ENCODE peak calls at places on chromosomes 5 and 9, in seven cellular contexts. One of them, this sample, is unnamed.

GRCh38 chr9:109968702-109969450 is 188.9 kb downstream of the PALM2AKAP2 start:
- DNase-seq in fibroblast of mammary gland: peak
- DNase-seq in SK-N-SH: no peak
- DNase-seq in Caco-2: peak
- DNase-seq in fibroblast of the aortic adventitia: peak
- DNase-seq in left ventricle myocardium inferior: no peak
- DNase-seq in choroid plexus epithelial cell: peak
- DNase-seq in this sample: no peak

GRCh38 chr9:124210697-124211096 is 47.1 kb upstream of the NEK6 start:
- DNase-seq in fibroblast of mammary gland: peak
- DNase-seq in choroid plexus epithelial cell: no peak
- DNase-seq in Caco-2: no peak
- DNase-seq in fibroblast of the aortic adventitia: no peak
- DNase-seq in SK-N-SH: no peak
- DNase-seq in left ventricle myocardium inferior: no peak
- DNase-seq in this sample: no peak

GRCh38 chr9:125750656-125751035 is 3.5 kb downstream of the PBX3 start:
- DNase-seq in SK-N-SH: peak
- DNase-seq in left ventricle myocardium inferior: no peak
- DNase-seq in Caco-2: no peak
- DNase-seq in fibroblast of the aortic adventitia: peak
- DNase-seq in fibroblast of mammary gland: no peak
- DNase-seq in choroid plexus epithelial cell: no peak
- DNase-seq in this sample: no peak

GRCh38 chr5:137264573-137264972 is 234.6 kb downstream of the SPOCK1 start:
- DNase-seq in choroid plexus epithelial cell: no peak
- DNase-seq in fibroblast of the aortic adventitia: peak
- DNase-seq in SK-N-SH: no peak
- DNase-seq in Caco-2: no peak
- DNase-seq in fibroblast of mammary gland: peak
- DNase-seq in left ventricle myocardium inferior: no peak
- DNase-seq in this sample: peak

GRCh38 chr5:172110921-172111873 is 76.8 kb downstream of the STK10 start:
- DNase-seq in Caco-2: no peak
- DNase-seq in fibroblast of the aortic adventitia: peak
- DNase-seq in SK-N-SH: peak
- DNase-seq in fibroblast of mammary gland: peak
- DNase-seq in left ventricle myocardium inferior: no peak
- DNase-seq in choroid plexus epithelial cell: no peak
- DNase-seq in this sample: no peak

GRCh38 chr9:37732086-37732744 is 21.4 kb upstream of the TRMT10B start:
- DNase-seq in Caco-2: no peak
- DNase-seq in fibroblast of mammary gland: no peak
- DNase-seq in fibroblast of the aortic adventitia: no peak
- DNase-seq in left ventricle myocardium inferior: no peak
- DNase-seq in SK-N-SH: peak
- DNase-seq in choroid plexus epithelial cell: no peak
- DNase-seq in this sample: no peak

GRCh38 chr9:136312436-136312835 is 8.5 kb upstream of the CCDC187 start:
- DNase-seq in left ventricle myocardium inferior: no peak
- DNase-seq in choroid plexus epithelial cell: peak
- DNase-seq in fibroblast of mammary gland: peak
- DNase-seq in SK-N-SH: peak
- DNase-seq in fibroblast of the aortic adventitia: peak
- DNase-seq in Caco-2: peak
- DNase-seq in this sample: no peak

GRCh38 chr5:1187234-1187949 is 14.0 kb upstream of the SLC6A19 start:
- DNase-seq in left ventricle myocardium inferior: peak
- DNase-seq in SK-N-SH: no peak
- DNase-seq in fibroblast of the aortic adventitia: no peak
- DNase-seq in Caco-2: no peak
- DNase-seq in fibroblast of mammary gland: no peak
- DNase-seq in choroid plexus epithelial cell: no peak
- DNase-seq in this sample: no peak

GRCh38 chr5:92838253-92838652 is 742.8 kb downstream of the NR2F1-AS1 start:
- DNase-seq in left ventricle myocardium inferior: no peak
- DNase-seq in SK-N-SH: no peak
- DNase-seq in fibroblast of mammary gland: no peak
- DNase-seq in choroid plexus epithelial cell: peak
- DNase-seq in fibroblast of the aortic adventitia: no peak
- DNase-seq in Caco-2: peak
- DNase-seq in this sample: no peak

GRCh38 chr5:67160985-67161384 is 35.6 kb downstream of the CD180 start:
- DNase-seq in SK-N-SH: peak
- DNase-seq in left ventricle myocardium inferior: no peak
- DNase-seq in fibroblast of mammary gland: peak
- DNase-seq in fibroblast of the aortic adventitia: peak
- DNase-seq in choroid plexus epithelial cell: peak
- DNase-seq in Caco-2: no peak
- DNase-seq in this sample: peak

GRCh38 chr9:133589454-133590227 is 19.5 kb downstream of the FAM163B start:
- DNase-seq in fibroblast of the aortic adventitia: no peak
- DNase-seq in Caco-2: peak
- DNase-seq in SK-N-SH: no peak
- DNase-seq in choroid plexus epithelial cell: no peak
- DNase-seq in left ventricle myocardium inferior: no peak
- DNase-seq in fibroblast of mammary gland: no peak
- DNase-seq in this sample: no peak

DNA sequence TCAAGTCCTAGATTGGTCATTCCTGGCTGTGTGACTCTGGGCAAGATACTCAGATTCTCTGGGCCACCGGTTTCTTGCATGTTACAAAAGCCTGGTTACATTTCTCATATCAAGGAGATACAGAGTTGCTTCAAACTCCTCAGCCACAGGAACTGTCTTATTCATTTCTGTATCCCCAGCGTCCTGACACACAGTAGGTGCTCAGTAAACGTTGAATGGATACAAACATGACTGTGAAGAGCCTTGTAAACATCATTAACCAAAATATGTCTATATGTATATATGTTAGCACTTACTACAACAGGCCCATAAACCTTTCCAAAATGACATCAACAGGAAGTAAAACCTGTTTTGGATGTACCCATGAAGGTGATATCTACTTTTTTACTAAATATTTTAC is 1.6 kb downstream of the CLTB start:
- DNase-seq in left ventricle myocardium inferior: no peak
- DNase-seq in fibroblast of mammary gland: no peak
- DNase-seq in Caco-2: no peak
- DNase-seq in choroid plexus epithelial cell: no peak
- DNase-seq in SK-N-SH: no peak
- DNase-seq in fibroblast of the aortic adventitia: no peak
- DNase-seq in this sample: no peak
- H3K4me3 ChIP-seq in left ventricle myocardium inferior: peak
- H3K4me3 ChIP-seq in fibroblast of mammary gland: no peak
- H3K4me3 ChIP-seq in Caco-2: no peak
- H3K4me3 ChIP-seq in choroid plexus epithelial cell: no peak
- H3K4me3 ChIP-seq in SK-N-SH: no peak
- H3K4me3 ChIP-seq in fibroblast of the aortic adventitia: peak
- H3K4me3 ChIP-seq in this sample: peak

DNA sequence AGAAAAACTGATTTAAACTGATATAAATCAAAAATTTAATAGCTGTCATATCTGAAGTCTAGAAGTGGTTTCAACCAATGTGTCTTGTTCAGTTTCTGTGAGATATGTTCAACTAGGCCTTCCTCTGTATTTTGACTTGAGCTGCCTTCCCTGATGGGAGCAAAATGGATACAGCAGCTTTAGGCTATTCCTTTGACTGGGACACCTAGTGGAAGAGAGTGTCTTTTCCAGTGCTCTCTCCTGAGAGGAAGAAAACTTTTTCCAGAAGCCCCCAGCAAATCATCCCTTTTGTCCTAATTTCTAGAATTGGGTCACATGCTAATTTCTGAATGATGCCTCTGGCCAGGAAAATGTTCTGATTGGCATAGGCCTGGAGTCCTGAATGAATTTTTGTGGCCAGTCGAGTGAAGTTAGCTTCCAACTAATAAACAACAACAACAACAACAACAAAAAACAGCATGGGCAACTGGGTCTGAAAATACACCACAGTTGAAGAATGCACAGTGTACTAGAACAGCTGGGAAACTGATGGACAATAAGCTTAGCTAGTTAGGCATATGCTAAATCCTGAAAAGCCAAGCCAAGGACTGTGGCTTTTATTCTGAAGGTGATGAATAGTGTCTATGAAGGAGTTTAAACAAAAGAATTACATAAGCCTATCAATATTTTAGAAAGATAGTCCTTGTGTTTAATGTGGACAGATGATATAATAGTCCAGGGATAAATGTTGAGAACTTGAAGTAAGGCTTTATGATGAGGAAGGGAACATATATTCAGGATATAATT is 125.7 kb downstream of the FBN2 start:
- DNase-seq in SK-N-SH: no peak
- DNase-seq in fibroblast of mammary gland: no peak
- DNase-seq in choroid plexus epithelial cell: no peak
- DNase-seq in left ventricle myocardium inferior: no peak
- DNase-seq in fibroblast of the aortic adventitia: no peak
- DNase-seq in Caco-2: no peak
- DNase-seq in this sample: no peak
- TF ChIP-seq CTCF in SK-N-SH: no peak
- TF ChIP-seq CTCF in fibroblast of mammary gland: peak
- TF ChIP-seq CTCF in choroid plexus epithelial cell: peak
- TF ChIP-seq CTCF in left ventricle myocardium inferior: no peak
- TF ChIP-seq CTCF in fibroblast of the aortic adventitia: no peak
- TF ChIP-seq CTCF in Caco-2: no peak
- TF ChIP-seq CTCF in this sample: peak

GRCh38 chr9:128274245-128274644 is 1.6 kb downstream of the GOLGA2 start:
- DNase-seq in left ventricle myocardium inferior: no peak
- DNase-seq in choroid plexus epithelial cell: peak
- DNase-seq in fibroblast of mammary gland: peak
- DNase-seq in fibroblast of the aortic adventitia: no peak
- DNase-seq in Caco-2: no peak
- DNase-seq in SK-N-SH: no peak
- DNase-seq in this sample: no peak
- H3K4me3 ChIP-seq in left ventricle myocardium inferior: peak
- H3K4me3 ChIP-seq in choroid plexus epithelial cell: peak
- H3K4me3 ChIP-seq in fibroblast of mammary gland: peak
- H3K4me3 ChIP-seq in fibroblast of the aortic adventitia: peak
- H3K4me3 ChIP-seq in Caco-2: no peak
- H3K4me3 ChIP-seq in SK-N-SH: peak
- H3K4me3 ChIP-seq in this sample: peak

GRCh38 chr9:127158995-127159801 is 36.8 kb upstream of the ANGPTL2 start:
- DNase-seq in left ventricle myocardium inferior: no peak
- DNase-seq in Caco-2: peak
- DNase-seq in choroid plexus epithelial cell: peak
- DNase-seq in fibroblast of the aortic adventitia: peak
- DNase-seq in fibroblast of mammary gland: peak
- DNase-seq in SK-N-SH: peak
- DNase-seq in this sample: peak
- TF ChIP-seq CTCF in left ventricle myocardium inferior: peak
- TF ChIP-seq CTCF in Caco-2: peak
- TF ChIP-seq CTCF in choroid plexus epithelial cell: peak
- TF ChIP-seq CTCF in fibroblast of the aortic adventitia: peak
- TF ChIP-seq CTCF in fibroblast of mammary gland: peak
- TF ChIP-seq CTCF in SK-N-SH: peak
- TF ChIP-seq CTCF in this sample: peak

DNA sequence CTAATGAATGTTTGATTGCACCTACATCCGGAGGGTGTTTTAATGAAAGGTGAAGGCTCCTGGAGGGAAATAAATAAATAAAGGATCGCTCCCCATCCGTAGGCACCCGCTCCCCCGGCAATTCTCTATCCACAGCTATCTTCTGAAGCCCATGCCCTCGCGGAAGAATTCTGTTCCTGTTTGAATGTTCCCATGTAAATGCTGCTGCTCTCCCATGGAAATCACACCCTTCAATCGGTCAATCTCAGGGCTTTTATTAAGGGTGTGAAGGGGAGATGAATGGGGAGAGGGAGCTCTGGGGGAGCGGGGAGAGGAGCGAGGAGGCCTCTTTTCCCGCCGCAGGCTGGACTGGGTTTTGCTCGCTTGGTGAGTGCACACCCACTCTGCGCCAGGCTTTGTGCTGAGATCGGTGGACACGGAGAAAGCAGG is 21.1 kb upstream of the ARAP3 start:
- DNase-seq in SK-N-SH: no peak
- DNase-seq in choroid plexus epithelial cell: peak
- DNase-seq in fibroblast of the aortic adventitia: peak
- DNase-seq in Caco-2: no peak
- DNase-seq in fibroblast of mammary gland: no peak
- DNase-seq in left ventricle myocardium inferior: no peak
- DNase-seq in this sample: no peak
- H3K4me3 ChIP-seq in SK-N-SH: no peak
- H3K4me3 ChIP-seq in choroid plexus epithelial cell: no peak
- H3K4me3 ChIP-seq in fibroblast of the aortic adventitia: peak
- H3K4me3 ChIP-seq in Caco-2: no peak
- H3K4me3 ChIP-seq in fibroblast of mammary gland: no peak
- H3K4me3 ChIP-seq in left ventricle myocardium inferior: peak
- H3K4me3 ChIP-seq in this sample: peak

GRCh38 chr5:94793816-94794198 is 175.3 kb downstream of the SLF1 start:
- DNase-seq in fibroblast of mammary gland: peak
- DNase-seq in choroid plexus epithelial cell: peak
- DNase-seq in fibroblast of the aortic adventitia: peak
- DNase-seq in Caco-2: no peak
- DNase-seq in left ventricle myocardium inferior: no peak
- DNase-seq in SK-N-SH: no peak
- DNase-seq in this sample: no peak

GRCh38 chr5:94791787-94792186 is 173.3 kb downstream of the SLF1 start:
- DNase-seq in choroid plexus epithelial cell: no peak
- DNase-seq in left ventricle myocardium inferior: no peak
- DNase-seq in fibroblast of the aortic adventitia: no peak
- DNase-seq in Caco-2: no peak
- DNase-seq in SK-N-SH: no peak
- DNase-seq in fibroblast of mammary gland: no peak
- DNase-seq in this sample: no peak

GRCh38 chr5:94788527-94788926 is 170.1 kb downstream of the SLF1 start:
- DNase-seq in fibroblast of the aortic adventitia: no peak
- DNase-seq in Caco-2: no peak
- DNase-seq in SK-N-SH: no peak
- DNase-seq in left ventricle myocardium inferior: no peak
- DNase-seq in choroid plexus epithelial cell: no peak
- DNase-seq in fibroblast of mammary gland: no peak
- DNase-seq in this sample: no peak

GRCh38 chr5:94793113-94793815 is 174.8 kb downstream of the SLF1 start:
- DNase-seq in fibroblast of the aortic adventitia: peak
- DNase-seq in fibroblast of mammary gland: peak
- DNase-seq in left ventricle myocardium inferior: no peak
- DNase-seq in choroid plexus epithelial cell: peak
- DNase-seq in Caco-2: no peak
- DNase-seq in SK-N-SH: no peak
- DNase-seq in this sample: peak
- TF ChIP-seq CTCF in fibroblast of the aortic adventitia: no peak
- TF ChIP-seq CTCF in fibroblast of mammary gland: no peak
- TF ChIP-seq CTCF in left ventricle myocardium inferior: no peak
- TF ChIP-seq CTCF in choroid plexus epithelial cell: no peak
- TF ChIP-seq CTCF in Caco-2: no peak
- TF ChIP-seq CTCF in SK-N-SH: no peak
- TF ChIP-seq CTCF in this sample: no peak

DNA sequence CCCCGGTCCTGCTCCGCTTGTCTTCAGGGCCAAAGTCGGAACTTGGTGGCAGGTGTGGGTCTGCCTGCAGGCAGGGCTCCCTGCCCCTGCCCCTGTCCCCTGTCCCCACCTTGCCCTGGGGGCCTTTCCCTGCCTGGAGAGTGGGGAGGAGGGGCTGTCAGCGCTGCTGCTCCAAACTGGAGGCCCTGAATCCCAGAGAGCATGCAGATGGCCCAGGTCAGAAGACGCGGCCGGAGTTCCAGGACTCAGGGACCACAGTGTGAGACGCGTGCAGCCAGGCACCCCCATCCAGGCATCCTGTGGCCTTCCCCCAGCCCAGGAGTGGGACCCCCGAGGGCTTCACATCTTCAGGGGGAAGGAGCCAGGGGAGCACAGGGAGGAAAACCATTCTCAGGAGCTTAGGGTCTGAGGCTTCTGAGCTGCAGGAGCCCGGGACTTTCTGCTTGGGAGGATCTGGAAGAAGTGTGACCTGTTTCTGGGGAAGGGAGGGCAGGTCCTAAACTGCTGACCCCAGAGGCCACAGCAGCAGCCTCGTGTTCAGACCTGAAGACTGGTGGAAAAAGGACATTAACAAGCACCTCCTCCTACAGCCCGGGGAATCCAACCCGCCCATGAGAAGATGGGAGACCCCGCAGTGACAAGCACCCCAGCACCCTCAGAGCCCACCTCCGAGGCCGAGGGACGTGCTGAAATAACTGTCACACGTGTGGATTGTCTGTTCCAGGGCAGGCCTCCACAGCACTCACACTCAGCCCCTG is 38.0 kb downstream of the RASGEF1C start:
- DNase-seq in choroid plexus epithelial cell: no peak
- DNase-seq in fibroblast of the aortic adventitia: no peak
- DNase-seq in Caco-2: no peak
- DNase-seq in fibroblast of mammary gland: no peak
- DNase-seq in SK-N-SH: no peak
- DNase-seq in left ventricle myocardium inferior: no peak
- DNase-seq in this sample: no peak
- H3K4me3 ChIP-seq in choroid plexus epithelial cell: no peak
- H3K4me3 ChIP-seq in fibroblast of the aortic adventitia: no peak
- H3K4me3 ChIP-seq in Caco-2: no peak
- H3K4me3 ChIP-seq in fibroblast of mammary gland: no peak
- H3K4me3 ChIP-seq in SK-N-SH: no peak
- H3K4me3 ChIP-seq in left ventricle myocardium inferior: no peak
- H3K4me3 ChIP-seq in this sample: no peak